ENCODE peak calls at places on chromosomes 6 and 20, in four cellular contexts. E, H, Z and G are unnamed samples.

GRCh38 chr20:4555188-4555893 is 166.4 kb upstream of the PRND start:
- DNase-seq in E (no peak), H (no peak), Z (no peak), G (no peak)

GRCh38 chr6:3489032-3489757 is 32.3 kb upstream of the SLC22A23 start:
- DNase-seq in E (no peak), H (no peak), Z (no peak), G (no peak)

GRCh38 chr6:169866668-169867521 is 115.5 kb downstream of the ERMARD start:
- DNase-seq in E (peak; percentile 11), H (no peak), Z (no peak), G (no peak)

GRCh38 chr6:98287876-98288275 is 546.5 kb upstream of the POU3F2 start:
- DNase-seq in E (no peak), H (no peak), Z (no peak), G (no peak)

GRCh38 chr6:21769405-21769851 is 175.9 kb downstream of the SOX4 start:
- DNase-seq in E (no peak), H (no peak), Z (no peak), G (no peak)

GRCh38 chr6:35089935-35090505 is 51.1 kb downstream of the TCP11 start:
- DNase-seq in E (peak; percentile 17), H (no peak), Z (no peak), G (no peak)

GRCh38 chr6:126657556-126658129 is 317.7 kb downstream of the CENPW start:
- DNase-seq in E (no peak), H (no peak), Z (no peak), G (peak; percentile 11)

GRCh38 chr6:168028181-168028580 is 30.7 kb downstream of the KIF25 start:
- DNase-seq in E (no peak), H (no peak), Z (no peak), G (no peak)

GRCh38 chr6:111605100-111605748 is 454 bp downstream of the TRAF3IP2 start:
- DNase-seq in E (peak; percentile 53), H (peak; percentile 81), Z (peak; percentile 62), G (peak; percentile 64)

GRCh38 chr6:131657630-131658111 is 20.6 kb downstream of the ENPP3 start:
- DNase-seq in E (no peak), H (no peak), Z (no peak), G (no peak)

GRCh38 chr6:35602133-35602946 is 86.4 kb downstream of the FKBP5 start:
- DNase-seq in E (no peak), H (no peak), Z (no peak), G (no peak)

GRCh38 chr20:58752565-58752964 is 60.0 kb downstream of the NPEPL1 start:
- DNase-seq in E (peak; percentile 22), H (no peak), Z (no peak), G (no peak)

GRCh38 chr20:4949833-4950178 is 51.5 kb downstream of the SLC23A2 start:
- DNase-seq in E (no peak), H (no peak), Z (no peak), G (no peak)

GRCh38 chr6:48813821-48814220 is 649.2 kb downstream of the MMUT start:
- DNase-seq in E (no peak), H (no peak), Z (no peak), G (no peak)

GRCh38 chr20:63337786-63338420 is 23.2 kb downstream of the CHRNA4 start:
- DNase-seq in E (no peak), H (no peak), Z (no peak), G (no peak)

GRCh38 chr6:138543648-138544047 is 44.4 kb upstream of the NHSL1 start:
- DNase-seq in E (no peak), H (no peak), Z (no peak), G (no peak)

DNA sequence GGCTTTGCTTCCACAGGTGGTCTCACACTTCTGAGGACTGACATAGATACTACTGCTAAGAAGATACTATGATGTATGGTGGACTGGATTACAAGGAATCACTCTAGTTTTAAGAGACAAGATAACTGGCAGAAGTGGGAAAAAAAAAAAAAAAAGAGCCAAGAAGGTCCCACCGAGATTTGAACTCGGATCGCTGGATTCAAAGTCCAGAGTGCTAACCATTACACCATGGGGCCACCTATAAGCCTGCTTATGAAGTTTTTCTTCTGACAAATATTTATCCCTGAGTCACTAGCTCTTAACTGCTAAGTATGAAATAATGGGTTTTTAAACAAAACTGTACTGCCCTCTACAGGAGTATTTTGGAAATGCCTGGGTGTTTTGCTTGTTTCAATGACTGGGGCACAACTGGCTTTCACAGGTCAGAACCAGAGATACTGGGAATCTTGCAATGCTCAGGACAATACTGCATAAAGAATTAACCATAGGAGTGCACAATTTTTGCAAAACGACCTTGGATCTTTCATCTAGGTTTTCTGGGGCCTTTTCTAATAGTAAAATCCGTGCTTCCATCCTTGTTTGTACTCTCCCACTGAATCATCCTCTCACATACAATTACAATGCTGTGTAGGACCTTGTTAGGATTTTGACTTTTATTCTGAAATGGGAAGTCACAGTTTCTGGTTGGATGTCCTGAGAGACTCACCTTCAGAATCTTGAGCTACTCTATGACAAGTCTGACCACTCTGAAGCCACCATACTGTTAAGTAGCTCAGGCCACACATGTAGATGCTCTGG is 116.3 kb downstream of the OR2B2 start:
- DNase-seq in E (no peak), H (no peak), Z (no peak), G (no peak)
- H3K4me3 ChIP-seq in E (no peak overlapping the region), H (no peak overlapping the region), Z (no peak overlapping the region), G (no peak overlapping the region)

GRCh38 chr6:163346529-163346961 is 68.0 kb upstream of the QKI start:
- DNase-seq in E (no peak), H (no peak), Z (no peak), G (no peak)
- H3K4me3 ChIP-seq in E (no peak overlapping the region), H (peak overlapping the region; percentile 20), Z (no peak overlapping the region), G (no peak overlapping the region)

DNA sequence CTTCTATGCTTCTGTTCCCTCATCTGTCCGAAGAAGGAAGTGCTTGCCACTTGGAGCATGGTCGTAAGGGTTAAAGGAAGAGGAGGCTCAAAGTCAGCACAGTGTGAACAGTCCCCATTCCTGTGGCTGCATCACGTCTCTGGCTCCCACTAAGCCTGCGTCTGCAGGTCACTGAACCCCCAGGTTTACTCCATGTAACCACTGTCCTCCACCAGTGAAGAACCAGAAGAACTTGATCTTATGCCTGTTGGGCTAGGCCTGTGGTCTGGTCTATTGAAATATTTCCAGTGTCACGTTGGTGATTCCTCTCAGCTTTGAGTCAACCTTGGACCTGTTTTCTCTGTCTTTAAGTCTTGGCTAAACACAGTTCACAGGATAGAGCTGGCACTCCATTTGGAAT is 45.9 kb upstream of the SCP2D1 start:
- DNase-seq in E (no peak), H (no peak), Z (no peak), G (no peak)
- H3K4me3 ChIP-seq in E (no peak overlapping the region), H (no peak overlapping the region), Z (no peak overlapping the region), G (no peak overlapping the region)

DNA sequence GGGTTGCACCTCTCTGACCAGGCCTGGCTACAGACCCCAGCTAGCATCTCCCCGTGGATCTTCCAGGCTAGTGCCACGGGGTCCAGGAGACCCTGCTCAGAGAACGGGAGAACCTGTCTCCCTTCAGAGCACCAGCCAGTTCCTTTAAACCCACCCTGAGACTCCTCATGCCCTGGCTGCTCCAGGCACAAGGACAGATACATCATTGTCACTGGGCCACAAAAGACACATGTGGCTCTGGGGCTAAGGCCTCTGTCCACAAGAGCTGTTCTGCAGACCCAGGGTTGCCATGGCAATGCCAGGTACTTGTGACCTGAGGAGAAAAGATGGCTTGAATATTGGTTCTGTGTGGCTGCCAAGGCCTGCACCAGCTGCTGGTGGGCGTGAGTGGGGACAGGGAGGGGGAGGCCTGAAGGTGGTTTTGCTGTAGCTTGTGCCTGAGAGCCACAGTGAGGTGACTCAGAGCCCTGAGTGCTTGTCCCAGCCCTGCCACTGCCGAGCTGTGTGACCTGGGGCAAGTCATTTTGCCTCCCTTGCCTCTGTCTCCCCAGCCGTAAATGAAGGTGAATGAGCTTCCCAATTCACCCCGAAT is 31.8 kb downstream of the SAYSD1 start:
- DNase-seq in E (no peak), H (no peak), Z (no peak), G (no peak)
- H3K4me3 ChIP-seq in E (no peak overlapping the region), H (no peak overlapping the region), Z (no peak overlapping the region), G (no peak overlapping the region)

GRCh38 chr6:140708386-140708785 is 1333.9 kb upstream of the CITED2 start:
- DNase-seq in E (no peak), H (no peak), Z (no peak), G (no peak)

GRCh38 chr6:140713495-140713894 is 1339.0 kb upstream of the CITED2 start:
- DNase-seq in E (no peak), H (no peak), Z (no peak), G (no peak)

GRCh38 chr6:140711019-140711613 is 1336.7 kb upstream of the CITED2 start:
- DNase-seq in E (no peak), H (no peak), Z (no peak), G (no peak)
- H3K4me3 ChIP-seq in E (no peak overlapping the region), H (no peak overlapping the region), Z (no peak overlapping the region), G (no peak overlapping the region)

DNA sequence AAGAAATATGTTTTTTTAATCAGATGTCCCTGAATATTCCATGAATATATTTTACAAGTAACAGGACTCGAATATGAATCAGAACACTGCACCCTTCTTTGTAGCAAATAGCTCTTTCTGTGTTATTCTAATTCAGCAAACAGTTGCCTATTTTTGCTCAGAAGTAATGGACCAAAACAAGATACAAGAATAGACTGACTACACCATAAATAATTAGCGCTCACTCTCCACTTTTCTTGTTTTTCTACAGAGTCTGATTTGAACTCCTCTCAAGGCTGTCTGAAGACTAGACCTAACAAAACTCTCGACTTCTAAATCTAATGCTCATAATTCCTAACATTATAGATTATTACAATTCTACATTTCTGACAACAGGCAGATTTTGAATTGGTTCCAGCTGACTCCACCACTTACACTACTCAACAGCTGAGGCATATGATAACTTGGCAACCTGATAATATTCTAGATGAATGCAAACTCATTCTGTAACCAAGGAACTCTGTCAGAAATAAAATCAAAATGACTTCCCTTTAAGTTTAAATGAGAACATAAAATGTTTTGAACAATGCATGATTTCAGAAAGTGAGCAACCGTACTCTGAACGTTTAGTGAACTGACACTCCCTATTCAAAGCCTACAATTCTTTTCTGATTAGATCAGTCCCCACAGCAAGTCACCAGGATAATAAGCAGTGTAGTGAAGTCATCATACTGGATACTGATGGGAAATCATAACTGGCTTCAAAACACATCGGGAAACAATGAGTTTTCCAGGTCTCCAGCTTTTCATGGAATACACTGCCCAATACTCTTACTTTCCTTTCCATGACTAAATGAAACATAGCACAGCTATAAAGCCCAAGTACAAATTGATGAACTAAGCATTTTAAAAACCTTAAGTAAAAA is 114.2 kb upstream of the BEND6 start:
- DNase-seq in E (no peak), H (no peak), Z (no peak), G (no peak)
- H3K4me3 ChIP-seq in E (no peak overlapping the region), H (peak overlapping the region; percentile 78), Z (no peak overlapping the region), G (no peak overlapping the region)

GRCh38 chr20:24675651-24676352 is 206.4 kb downstream of the SYNDIG1 start:
- DNase-seq in E (no peak), H (no peak), Z (no peak), G (no peak)

GRCh38 chr20:24677626-24678328 is 208.3 kb downstream of the SYNDIG1 start:
- DNase-seq in E (no peak), H (no peak), Z (no peak), G (no peak)

GRCh38 chr20:24676353-24676977 is 207.0 kb downstream of the SYNDIG1 start:
- DNase-seq in E (no peak), H (no peak), Z (no peak), G (no peak)

GRCh38 chr20:24676978-24677370 is 207.5 kb downstream of the SYNDIG1 start:
- DNase-seq in E (no peak), H (no peak), Z (no peak), G (no peak)

GRCh38 chr20:24678351-24679106 is 209.1 kb downstream of the SYNDIG1 start:
- DNase-seq in E (no peak), H (no peak), Z (no peak), G (no peak)
- H3K4me3 ChIP-seq in E (no peak overlapping the region), H (no peak overlapping the region), Z (no peak overlapping the region), G (no peak overlapping the region)

GRCh38 chr20:48326868-48327267 is 500.9 kb downstream of the PREX1 start:
- DNase-seq in E (no peak), H (peak; percentile 38), Z (no peak), G (no peak)
- H3K4me3 ChIP-seq in E (no peak overlapping the region), H (no peak overlapping the region), Z (no peak overlapping the region), G (no peak overlapping the region)